ENCODE peak calls at places on chromosome 2, in five cellular contexts. J is GM23338; R is GM23248; Y is right cardiac atrium; A is effector memory CD4-positive, alpha-beta T cell. P is an unnamed sample.

GRCh38 chr2:160736629-160737028 is 243.0 kb upstream of the RBMS1 start:
- DNase-seq in A (no peak), J (no peak), R (peak), Y (no peak), P (peak)

GRCh38 chr2:73838889-73839539 is 10.3 kb downstream of the STAMBP start:
- DNase-seq in Y (no peak), J (no peak), A (no peak), R (no peak), P (no peak)

GRCh38 chr2:215355801-215356200 is 43.9 kb downstream of the ATIC start:
- DNase-seq in R (peak), A (no peak), J (no peak), Y (no peak), P (peak)

GRCh38 chr2:98703738-98704137 is 27.2 kb downstream of the MGAT4A start:
- DNase-seq in Y (no peak), R (no peak), J (no peak), A (no peak), P (no peak)

GRCh38 chr2:26274058-26274613 is 29.4 kb downstream of the HADHB start:
- DNase-seq in A (no peak), J (no peak), R (peak), Y (no peak), P (peak)

GRCh38 chr2:19670303-19670702 is 231.5 kb downstream of the TTC32 start:
- DNase-seq in J (no peak), Y (no peak), R (no peak), A (no peak), P (no peak)

GRCh38 chr2:1758774-1759610 is 14.7 kb upstream of the PXDN start:
- DNase-seq in Y (peak), R (no peak), J (no peak), A (no peak), P (no peak)

GRCh38 chr2:203808041-203808750 is 59.4 kb upstream of the CTLA4 start:
- DNase-seq in J (peak), A (no peak), R (peak), Y (peak), P (peak)

GRCh38 chr2:190431907-190432306 is 23.8 kb downstream of the MFSD6 start:
- DNase-seq in R (no peak), Y (no peak), A (no peak), J (no peak), P (no peak)

GRCh38 chr2:40405440-40405839 is 46.5 kb downstream of the SLC8A1 start:
- DNase-seq in J (no peak), A (no peak), R (peak), Y (no peak), P (no peak)

GRCh38 chr2:16125614-16126125 is 185.3 kb downstream of the MYCN start:
- DNase-seq in Y (no peak), A (no peak), J (no peak), R (no peak), P (no peak)

GRCh38 chr2:133480707-133481429 is 87.4 kb downstream of the NCKAP5 start:
- DNase-seq in A (no peak), J (no peak), R (no peak), Y (no peak), P (no peak)

GRCh38 chr2:62197609-62198236 is 1.8 kb downstream of the B3GNT2 start:
- DNase-seq in A (no peak), R (peak), Y (peak), J (peak), P (no peak)

GRCh38 chr2:159807183-159808037 is 9.4 kb upstream of the CD302 start:
- DNase-seq in A (no peak), Y (no peak), J (peak), R (peak), P (peak)

GRCh38 chr2:223588251-223588650 is 13.9 kb downstream of the SCG2 start:
- DNase-seq in A (no peak), R (no peak), J (peak), Y (no peak), P (no peak)

GRCh38 chr2:232328038-232328435 is 50.5 kb upstream of the ALPP start:
- DNase-seq in J (no peak), A (no peak), Y (no peak), R (no peak), P (no peak)

GRCh38 chr2:177651833-177652232 is 259.3 kb downstream of the AGPS start:
- DNase-seq in J (peak), A (no peak), Y (no peak), R (no peak), P (no peak)

GRCh38 chr2:178870703-178871102 is 63.5 kb upstream of the TTN start:
- DNase-seq in J (no peak), Y (no peak), A (no peak), R (peak), P (peak)

GRCh38 chr2:237353207-237353606 is 60.8 kb downstream of the COL6A3 start:
- DNase-seq in R (no peak), A (no peak), Y (no peak), J (peak), P (no peak)

GRCh38 chr2:219175928-219176817 is 552 bp downstream of the CNPPD1 start:
- DNase-seq in Y (no peak), R (peak), A (no peak), J (no peak), P (peak)

GRCh38 chr2:238955648-238956531 is 108.0 kb downstream of the TWIST2 start:
- DNase-seq in J (no peak), A (no peak), Y (no peak), R (peak), P (no peak)

GRCh38 chr2:216710531-216711282 is 15.4 kb upstream of the IGFBP5 start:
- DNase-seq in R (peak), Y (peak), A (no peak), J (no peak), P (peak)

GRCh38 chr2:204226305-204226861 is 289.8 kb downstream of the ICOS start:
- DNase-seq in J (no peak), Y (no peak), R (no peak), A (no peak), P (peak)

GRCh38 chr2:44273596-44273995 is 1.7 kb upstream of the SLC3A1 start:
- DNase-seq in A (no peak), Y (no peak), R (peak), J (no peak), P (peak)

GRCh38 chr2:1550658-1551316 is 137.5 kb downstream of the TPO start:
- DNase-seq in R (peak), J (peak), A (peak), Y (peak), P (peak)

GRCh38 chr2:202039278-202040100 is 5.8 kb downstream of the FZD7 start:
- DNase-seq in J (peak), R (peak), Y (no peak), A (no peak), P (peak)

GRCh38 chr2:67169417-67170140 is 227.6 kb upstream of the ETAA1 start:
- DNase-seq in R (peak), J (no peak), A (no peak), Y (no peak), P (peak)

GRCh38 chr2:196140213-196140612 is 31.2 kb downstream of the STK17B start:
- DNase-seq in J (no peak), Y (no peak), A (no peak), R (no peak), P (no peak)

GRCh38 chr2:106011380-106011779 is 182.7 kb downstream of the UXS1 start:
- DNase-seq in A (no peak), J (no peak), R (no peak), Y (no peak), P (no peak)

GRCh38 chr2:125596612-125597011 is 1059.3 kb upstream of the GYPC start:
- DNase-seq in Y (no peak), A (no peak), R (no peak), J (no peak), P (no peak)

GRCh38 chr2:74982581-74982980 is 24.1 kb downstream of the POLE4 start:
- DNase-seq in A (no peak), J (no peak), R (no peak), Y (no peak), P (no peak)

GRCh38 chr2:41869542-41870256 is 178.1 kb upstream of the PKDCC start:
- DNase-seq in R (peak), A (peak), Y (peak), J (peak), P (peak)

GRCh38 chr2:236639461-236639860 is 69.8 kb downstream of the ACKR3 start:
- DNase-seq in Y (no peak), R (no peak), J (no peak), A (no peak), P (no peak)

GRCh38 chr2:159217661-159218060 is 68.8 kb downstream of the WDSUB1 start:
- DNase-seq in R (no peak), A (no peak), Y (no peak), J (no peak), P (no peak)

GRCh38 chr2:137249463-137249862 is 484.1 kb downstream of the THSD7B start:
- DNase-seq in A (no peak), Y (no peak), J (no peak), R (no peak), P (no peak)

GRCh38 chr2:104443137-104443536 is 410.8 kb upstream of the POU3F3 start:
- DNase-seq in J (no peak), R (no peak), A (no peak), Y (no peak), P (no peak)

GRCh38 chr2:58237741-58238140 is 3.4 kb downstream of the FANCL start:
- DNase-seq in R (no peak), A (no peak), Y (no peak), J (peak), P (no peak)
- H3K4me3 ChIP-seq in R (no peak), A (no peak), Y (no peak), J (peak), P (no peak)

GRCh38 chr2:27960237-27960912 is 69.8 kb downstream of the BABAM2 start:
- DNase-seq in J (no peak), Y (no peak), R (peak), A (no peak), P (peak)
- H3K27ac ChIP-seq in J (no peak), Y (no peak), R (peak), A (peak), P (peak)

GRCh38 chr2:11156396-11157075 is 1.3 kb downstream of the SLC66A3 start:
- DNase-seq in J (no peak), Y (peak), A (no peak), R (no peak), P (no peak)
- H3K4me3 ChIP-seq in J (peak), Y (no peak), A (no peak), R (peak), P (no peak)

GRCh38 chr2:118974103-118974911 is 32.3 kb downstream of the MARCO start:
- DNase-seq in R (peak), J (no peak), Y (no peak), A (no peak), P (no peak)
- H3K27ac ChIP-seq in R (peak), J (no peak), Y (no peak), A (no peak), P (no peak)

P was measured in fibroblast of lung.